ENCODE peak calls at places on chromosomes 2 and 18, in five cellular contexts. V is lung, L is AG04450, D is IMR-90, U is fibroblast of the aortic adventitia. X is an unnamed sample.

GRCh38 chr2:190766581-190766980 is 114.0 kb upstream of the GLS start:
- DNase-seq in V (no peak), L (no peak), D (no peak), U (no peak), X (no peak)

GRCh38 chr18:71529708-71530303 is 1014.3 kb downstream of the CBLN2 start:
- DNase-seq in V (no peak), L (peak), D (no peak), U (peak), X (no peak)

GRCh38 chr2:145572238-145572637 is 1052.3 kb upstream of the ZEB2 start:
- DNase-seq in V (no peak), L (no peak), D (no peak), U (no peak), X (no peak)

GRCh38 chr2:127634066-127634617 is 11.8 kb upstream of the GPR17 start:
- DNase-seq in V (no peak), L (no peak), D (no peak), U (no peak), X (no peak)

GRCh38 chr2:57868619-57869139 is 177.9 kb upstream of the VRK2 start:
- DNase-seq in V (no peak), L (no peak), D (no peak), U (no peak), X (no peak)

GRCh38 chr2:137221797-137222492 is 456.6 kb downstream of the THSD7B start:
- DNase-seq in V (no peak), L (no peak), D (no peak), U (no peak), X (peak)

GRCh38 chr2:134905168-134905567 is 13.5 kb upstream of the CCNT2 start:
- DNase-seq in V (no peak), L (no peak), D (no peak), U (no peak), X (no peak)

GRCh38 chr18:70243131-70243530 is 37.6 kb upstream of the RTTN start:
- DNase-seq in V (peak), L (no peak), D (no peak), U (peak), X (no peak)

GRCh38 chr2:167833294-167833693 is 414.1 kb downstream of the STK39 start:
- DNase-seq in V (no peak), L (no peak), D (no peak), U (no peak), X (no peak)

GRCh38 chr2:100285691-100286090 is 36.6 kb downstream of the LONRF2 start:
- DNase-seq in V (no peak), L (peak), D (peak), U (peak), X (no peak)

GRCh38 chr18:12911025-12911927 is 27.2 kb upstream of the PTPN2 start:
- DNase-seq in V (no peak), L (no peak), D (no peak), U (no peak), X (peak)

GRCh38 chr2:26273501-26273900 is 28.8 kb downstream of the HADHB start:
- DNase-seq in V (no peak), L (no peak), D (peak), U (peak), X (no peak)

GRCh38 chr2:7517122-7517487 is 599.9 kb downstream of the RNF144A start:
- DNase-seq in V (no peak), L (no peak), D (no peak), U (no peak), X (no peak)

GRCh38 chr2:237429761-237430160 is 15.8 kb upstream of the COL6A3 start:
- DNase-seq in V (peak), L (no peak), D (no peak), U (no peak), X (no peak)

GRCh38 chr18:24876266-24876665 is 415.8 kb downstream of the HRH4 start:
- DNase-seq in V (no peak), L (no peak), D (no peak), U (no peak), X (no peak)

GRCh38 chr18:9494778-9495302 is 19.5 kb downstream of the RALBP1 start:
- DNase-seq in V (no peak), L (no peak), D (peak), U (no peak), X (no peak)

GRCh38 chr18:43661570-43661969 is 384.3 kb upstream of the SYT4 start:
- DNase-seq in V (no peak), L (peak), D (peak), U (peak), X (no peak)
- TF ChIP-seq CTCF in V (no peak), L (peak), D (peak), U (peak), X (peak)

DNA sequence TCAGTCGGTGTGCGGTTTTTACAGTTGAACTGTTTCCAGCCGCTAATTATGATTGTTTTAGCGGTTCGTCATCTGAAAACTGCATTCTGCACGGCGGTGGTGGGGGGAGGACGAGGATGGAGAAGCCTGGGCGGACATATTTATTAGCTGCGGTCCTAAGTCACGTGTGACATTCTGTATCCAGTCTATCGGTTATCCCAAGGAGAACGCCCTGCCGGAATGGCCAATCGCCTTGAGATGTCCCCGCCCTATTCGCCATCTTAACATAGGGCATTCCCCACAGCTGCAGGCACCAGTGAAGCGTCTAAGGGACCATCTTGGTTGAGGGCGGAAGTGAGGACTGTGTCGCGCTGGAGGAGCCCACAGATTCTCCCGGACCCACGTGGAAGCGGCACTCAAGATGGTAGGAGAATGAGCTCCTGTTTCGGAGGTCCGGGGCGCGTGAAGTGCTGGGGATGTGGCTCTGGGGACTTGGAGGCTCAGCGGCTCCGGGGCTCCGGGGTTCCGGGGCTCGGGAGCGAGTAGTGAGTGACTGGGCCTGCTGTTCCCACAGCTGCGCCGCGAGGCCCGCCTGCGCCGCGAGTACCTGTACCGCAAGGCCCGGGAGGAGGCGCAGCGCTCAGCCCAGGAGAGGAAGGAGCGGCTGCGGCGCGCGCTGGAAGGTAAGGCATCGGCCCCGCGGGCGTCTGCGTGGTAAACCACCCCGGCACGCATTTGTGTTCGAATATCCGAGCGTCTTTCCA is at the start of gene IMP4:
- DNase-seq in V (peak), L (peak), D (peak), U (peak), X (peak)
- TF ChIP-seq CTCF in V (no peak), L (peak), D (peak), U (peak), X (peak)

DNA sequence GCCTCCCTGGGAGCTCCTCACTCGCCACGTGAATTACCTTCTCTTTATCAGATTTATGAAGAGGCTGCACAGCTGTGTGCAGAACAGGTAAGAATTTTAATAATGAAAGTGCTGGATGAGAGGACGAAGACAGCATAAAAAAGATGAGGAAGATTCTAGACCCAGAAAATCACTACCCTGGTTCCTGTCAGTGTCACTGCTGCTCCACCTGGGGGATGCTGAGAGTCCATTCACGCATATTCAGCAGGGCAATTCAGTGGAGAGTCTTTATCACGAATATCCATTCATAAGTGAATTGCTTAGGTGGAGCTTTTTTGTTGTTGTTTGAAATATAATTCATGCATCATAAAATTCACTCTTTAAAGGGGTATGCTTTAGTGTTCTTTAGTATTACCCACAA is 52.0 kb downstream of the MRPL33 start:
- DNase-seq in V (no peak), L (no peak), D (no peak), U (no peak), X (no peak)
- TF ChIP-seq CTCF in V (no peak), L (no peak), D (no peak), U (no peak), X (no peak)

GRCh38 chr2:155714983-155715382 is 617.5 kb downstream of the NR4A2 start:
- DNase-seq in V (no peak), L (no peak), D (no peak), U (no peak), X (no peak)
- TF ChIP-seq CTCF in V (no peak), L (no peak), D (no peak), U (no peak), X (no peak)

DNA sequence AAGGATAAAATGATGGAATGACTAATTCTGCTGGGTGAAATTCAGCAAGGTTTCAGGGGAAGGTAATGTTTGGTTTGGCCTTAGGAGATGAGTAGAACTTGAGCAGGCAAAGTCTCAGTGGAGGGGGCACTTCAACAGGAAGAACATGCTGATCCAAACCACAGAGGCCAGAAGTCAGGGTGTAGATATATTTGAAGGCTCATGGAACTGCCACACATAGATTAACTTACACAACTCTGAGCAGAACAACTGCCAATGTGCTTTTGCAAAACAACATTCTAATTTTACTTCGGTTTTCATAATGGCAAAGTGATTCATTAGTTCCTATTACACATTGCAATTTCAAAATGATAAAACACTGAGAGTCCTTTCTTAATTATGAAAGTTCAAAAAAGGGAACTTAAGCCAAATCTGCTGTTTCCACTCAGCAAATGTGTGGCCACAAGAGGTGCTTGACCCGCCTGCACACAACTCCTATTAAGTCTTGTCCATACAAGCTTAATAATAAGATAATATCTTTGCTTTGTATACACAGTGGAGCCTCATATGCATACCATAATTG is 284.8 kb downstream of the MREG start:
- DNase-seq in V (peak), L (peak), D (peak), U (peak), X (peak)
- TF ChIP-seq CTCF in V (no peak), L (peak), D (no peak), U (peak), X (no peak)

GRCh38 chr2:160940271-160940670 is 220.0 kb upstream of the TANK start:
- DNase-seq in V (no peak), L (no peak), D (peak), U (no peak), X (no peak)

GRCh38 chr2:160941290-160941846 is 218.9 kb upstream of the TANK start:
- DNase-seq in V (no peak), L (no peak), D (no peak), U (no peak), X (no peak)

GRCh38 chr2:160940699-160941098 is 219.5 kb upstream of the TANK start:
- DNase-seq in V (peak), L (no peak), D (peak), U (peak), X (peak)

GRCh38 chr2:160942505-160943125 is 217.6 kb upstream of the TANK start:
- DNase-seq in V (no peak), L (no peak), D (no peak), U (no peak), X (no peak)

DNA sequence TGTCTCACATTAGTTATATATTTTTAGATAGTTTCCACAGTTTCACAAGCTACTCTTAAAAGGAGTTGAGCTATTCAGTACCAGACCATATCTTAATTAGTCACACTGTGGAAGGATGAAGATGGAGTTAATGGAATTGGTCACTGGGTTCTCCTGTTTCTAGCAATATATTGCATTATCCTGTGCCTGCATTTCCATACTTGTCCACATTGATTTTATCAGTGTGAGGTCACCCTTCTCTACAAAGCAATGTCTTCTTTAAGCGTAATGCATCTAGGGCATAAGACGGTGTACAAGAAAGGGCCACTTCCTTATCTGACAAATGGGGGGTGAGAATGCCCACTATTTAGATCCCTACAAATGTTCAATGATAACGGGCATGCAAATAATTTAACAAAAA is 216.8 kb upstream of the TANK start:
- DNase-seq in V (no peak), L (no peak), D (no peak), U (no peak), X (no peak)
- TF ChIP-seq CTCF in V (no peak), L (no peak), D (no peak), U (no peak), X (no peak)

GRCh38 chr2:102806250-102806837 is 44.5 kb downstream of the TMEM182 start:
- DNase-seq in V (peak), L (peak), D (peak), U (peak), X (peak)
- TF ChIP-seq CTCF in V (peak), L (peak), D (peak), U (peak), X (peak)

GRCh38 chr2:217878865-217879595 is 123.8 kb downstream of the TNS1 start:
- DNase-seq in V (no peak), L (no peak), D (no peak), U (no peak), X (no peak)
- TF ChIP-seq CTCF in V (no peak), L (no peak), D (no peak), U (no peak), X (no peak)

X was measured in GM13977.